ENCODE peak calls at places on chromosomes 12 and 14, in eight cellular contexts. P is mucosa of gallbladder; V is fibroblast of the aortic adventitia; Q is anterior cingulate cortex; B is ovary; T is activated naive CD8-positive, alpha-beta T cell treated with anti-CD3 and anti-CD28 coated beads, Interleukin-2, amount 50 U/mL, for 16 hours; I is choroid plexus epithelial cell; L is cardiac fibroblast. E is an unnamed sample.

GRCh38 chr12:14770495-14771313 is 32.6 kb downstream of the WBP11 start:
- DNase-seq in P (peak; percentile 98), V (peak; percentile 96), Q (peak; percentile 64), B (peak; percentile 98), T (peak; percentile 84), I (peak; percentile 97), L (peak; percentile 97), E (peak; percentile 68)

GRCh38 chr12:8948711-8949524 is 527 bp downstream of the M6PR start:
- DNase-seq in P (no peak), V (peak; percentile 36), Q (no peak), B (no peak), T (no peak), I (peak; percentile 57), L (peak; percentile 50), E (no peak)

GRCh38 chr12:41011939-41012338 is 176.2 kb upstream of the PDZRN4 start:
- DNase-seq in P (no peak), V (no peak), Q (no peak), B (no peak), T (no peak), I (no peak), L (no peak), E (no peak)

GRCh38 chr14:50533806-50534205 is 1.4 kb upstream of the MAP4K5 start:
- DNase-seq in P (no peak), V (no peak), Q (no peak), B (no peak), T (no peak), I (no peak), L (no peak), E (peak; percentile 54)

GRCh38 chr14:92716131-92716530 is 32.3 kb downstream of the LGMN start:
- DNase-seq in P (no peak), V (no peak), Q (no peak), B (no peak), T (no peak), I (no peak), L (no peak), E (no peak)

GRCh38 chr12:80925983-80926382 is 11.8 kb downstream of the LIN7A start:
- DNase-seq in P (no peak), V (no peak), Q (no peak), B (no peak), T (no peak), I (no peak), L (no peak), E (no peak)

GRCh38 chr12:105445261-105446015 is 114.9 kb downstream of the C12orf75 start:
- DNase-seq in P (no peak), V (peak; percentile 80), Q (no peak), B (no peak), T (no peak), I (peak; percentile 72), L (peak; percentile 64), E (no peak)

GRCh38 chr12:3170423-3171194 is 93.4 kb downstream of the TSPAN9 start:
- DNase-seq in P (no peak), V (peak; percentile 67), Q (no peak), B (no peak), T (no peak), I (peak; percentile 94), L (peak; percentile 81), E (no peak)

GRCh38 chr12:101642115-101643067 is 47.6 kb downstream of the MYBPC1 start:
- DNase-seq in P (peak; percentile 50), V (no peak), Q (no peak), B (no peak), T (no peak), I (no peak), L (no peak), E (peak; percentile 20)

GRCh38 chr12:11040162-11040561 is 9.0 kb upstream of the TAS2R31 start:
- DNase-seq in P (no peak), V (no peak), Q (no peak), B (no peak), T (no peak), I (no peak), L (no peak), E (no peak)

GRCh38 chr14:94269156-94269555 is 23.9 kb downstream of the SERPINA10 start:
- DNase-seq in P (no peak), V (no peak), Q (no peak), B (no peak), T (no peak), I (no peak), L (no peak), E (no peak)

GRCh38 chr12:116924558-116925453 is 14.1 kb downstream of the FBXW8 start:
- DNase-seq in P (peak; percentile 28), V (peak; percentile 76), Q (no peak), B (no peak), T (peak; percentile 4), I (peak; percentile 77), L (peak; percentile 52), E (no peak)

GRCh38 chr12:121214855-121215745 is 5.2 kb downstream of the P2RX4 start:
- DNase-seq in P (peak; percentile 74), V (peak; percentile 87), Q (no peak), B (no peak), T (no peak), I (peak; percentile 93), L (peak; percentile 86), E (no peak)

GRCh38 chr14:57066887-57067513 is 201.7 kb downstream of the EXOC5 start:
- DNase-seq in P (no peak), V (peak; percentile 2), Q (no peak), B (peak; percentile 18), T (no peak), I (peak; percentile 36), L (peak; percentile 25), E (no peak)

GRCh38 chr12:76713130-76713529 is 50.8 kb upstream of the ZDHHC17 start:
- DNase-seq in P (no peak), V (no peak), Q (no peak), B (no peak), T (no peak), I (peak; percentile 73), L (peak; percentile 46), E (no peak)